ENCODE peak calls at places on chromosomes 4 and X, in seven cellular contexts. One of them, this sample, is unnamed.

GRCh38 chr4:5033266-5033945 is 14.1 kb upstream of the CYTL1 start:
- DNase-seq in GM20000: no peak
- DNase-seq in HCT116: no peak
- DNase-seq in osteoblast: no peak
- DNase-seq in IMR-90: no peak
- DNase-seq in esophagus muscularis mucosa: no peak
- DNase-seq in progenitor cell of endocrine pancreas: no peak
- DNase-seq in this sample: no peak

GRCh38 chr4:47213106-47213505 is 181.7 kb downstream of the GABRB1 start:
- DNase-seq in GM20000: no peak
- DNase-seq in HCT116: no peak
- DNase-seq in osteoblast: no peak
- DNase-seq in IMR-90: peak
- DNase-seq in esophagus muscularis mucosa: no peak
- DNase-seq in progenitor cell of endocrine pancreas: no peak
- DNase-seq in this sample: no peak

GRCh38 chrX:43655151-43655676 is 885 bp upstream of the MAOA start:
- DNase-seq in GM20000: no peak
- DNase-seq in HCT116: no peak
- DNase-seq in osteoblast: peak
- DNase-seq in IMR-90: peak
- DNase-seq in esophagus muscularis mucosa: no peak
- DNase-seq in progenitor cell of endocrine pancreas: peak
- DNase-seq in this sample: no peak

GRCh38 chr4:151485541-151486131 is 76.7 kb downstream of the FHIP1A start:
- DNase-seq in GM20000: no peak
- DNase-seq in HCT116: no peak
- DNase-seq in osteoblast: no peak
- DNase-seq in IMR-90: no peak
- DNase-seq in esophagus muscularis mucosa: no peak
- DNase-seq in progenitor cell of endocrine pancreas: no peak
- DNase-seq in this sample: no peak

GRCh38 chr4:5921578-5921977 is 28.7 kb upstream of the CRMP1 start:
- DNase-seq in GM20000: no peak
- DNase-seq in HCT116: no peak
- DNase-seq in osteoblast: no peak
- DNase-seq in IMR-90: no peak
- DNase-seq in esophagus muscularis mucosa: no peak
- DNase-seq in progenitor cell of endocrine pancreas: no peak
- DNase-seq in this sample: no peak

GRCh38 chr4:158002203-158002602 is 170.6 kb downstream of the GASK1B start:
- DNase-seq in GM20000: no peak
- DNase-seq in HCT116: no peak
- DNase-seq in osteoblast: no peak
- DNase-seq in IMR-90: no peak
- DNase-seq in esophagus muscularis mucosa: no peak
- DNase-seq in progenitor cell of endocrine pancreas: no peak
- DNase-seq in this sample: no peak

GRCh38 chrX:24169211-24169610 is 19.7 kb downstream of the ZFX start:
- DNase-seq in GM20000: no peak
- DNase-seq in HCT116: no peak
- DNase-seq in osteoblast: no peak
- DNase-seq in IMR-90: no peak
- DNase-seq in esophagus muscularis mucosa: no peak
- DNase-seq in progenitor cell of endocrine pancreas: no peak
- DNase-seq in this sample: no peak

GRCh38 chr4:8920289-8920965 is 48.8 kb upstream of the HMX1 start:
- DNase-seq in GM20000: no peak
- DNase-seq in HCT116: no peak
- DNase-seq in osteoblast: peak
- DNase-seq in IMR-90: no peak
- DNase-seq in esophagus muscularis mucosa: peak
- DNase-seq in progenitor cell of endocrine pancreas: peak
- DNase-seq in this sample: peak

GRCh38 chr4:146401274-146401673 is 120.5 kb downstream of the SLC10A7 start:
- DNase-seq in GM20000: no peak
- DNase-seq in HCT116: no peak
- DNase-seq in osteoblast: no peak
- DNase-seq in IMR-90: no peak
- DNase-seq in esophagus muscularis mucosa: no peak
- DNase-seq in progenitor cell of endocrine pancreas: no peak
- DNase-seq in this sample: no peak

GRCh38 chr4:137417676-137418075 is 114.6 kb downstream of the PCDH18 start:
- DNase-seq in GM20000: no peak
- DNase-seq in HCT116: no peak
- DNase-seq in osteoblast: no peak
- DNase-seq in IMR-90: peak
- DNase-seq in esophagus muscularis mucosa: no peak
- DNase-seq in progenitor cell of endocrine pancreas: no peak
- DNase-seq in this sample: no peak

GRCh38 chr4:96352051-96352517 is 512.2 kb downstream of the PDHA2 start:
- DNase-seq in GM20000: no peak
- DNase-seq in HCT116: peak
- DNase-seq in osteoblast: no peak
- DNase-seq in IMR-90: no peak
- DNase-seq in esophagus muscularis mucosa: no peak
- DNase-seq in progenitor cell of endocrine pancreas: no peak
- DNase-seq in this sample: no peak

GRCh38 chrX:131729295-131729694 is 185.4 kb downstream of the OR13H1 start:
- DNase-seq in GM20000: no peak
- DNase-seq in HCT116: no peak
- DNase-seq in osteoblast: no peak
- DNase-seq in IMR-90: peak
- DNase-seq in esophagus muscularis mucosa: no peak
- DNase-seq in progenitor cell of endocrine pancreas: no peak
- DNase-seq in this sample: no peak
- TF ChIP-seq CTCF in GM20000: no peak
- TF ChIP-seq CTCF in HCT116: no peak
- TF ChIP-seq CTCF in osteoblast: peak
- TF ChIP-seq CTCF in IMR-90: peak
- TF ChIP-seq CTCF in esophagus muscularis mucosa: no peak
- TF ChIP-seq CTCF in progenitor cell of endocrine pancreas: no peak
- TF ChIP-seq CTCF in this sample: no peak

GRCh38 chr4:128776794-128777216 is 32.7 kb upstream of the JADE1 start:
- DNase-seq in GM20000: no peak
- DNase-seq in HCT116: no peak
- DNase-seq in osteoblast: peak
- DNase-seq in IMR-90: peak
- DNase-seq in esophagus muscularis mucosa: no peak
- DNase-seq in progenitor cell of endocrine pancreas: no peak
- DNase-seq in this sample: no peak

GRCh38 chr4:128780688-128781087 is 28.8 kb upstream of the JADE1 start:
- DNase-seq in GM20000: no peak
- DNase-seq in HCT116: no peak
- DNase-seq in osteoblast: no peak
- DNase-seq in IMR-90: no peak
- DNase-seq in esophagus muscularis mucosa: no peak
- DNase-seq in progenitor cell of endocrine pancreas: no peak
- DNase-seq in this sample: no peak

GRCh38 chr4:128782875-128783614 is 26.5 kb upstream of the JADE1 start:
- DNase-seq in GM20000: no peak
- DNase-seq in HCT116: no peak
- DNase-seq in osteoblast: peak
- DNase-seq in IMR-90: peak
- DNase-seq in esophagus muscularis mucosa: no peak
- DNase-seq in progenitor cell of endocrine pancreas: no peak
- DNase-seq in this sample: no peak

GRCh38 chr4:128787509-128788311 is 21.8 kb upstream of the JADE1 start:
- DNase-seq in GM20000: no peak
- DNase-seq in HCT116: no peak
- DNase-seq in osteoblast: peak
- DNase-seq in IMR-90: peak
- DNase-seq in esophagus muscularis mucosa: no peak
- DNase-seq in progenitor cell of endocrine pancreas: no peak
- DNase-seq in this sample: no peak

DNA sequence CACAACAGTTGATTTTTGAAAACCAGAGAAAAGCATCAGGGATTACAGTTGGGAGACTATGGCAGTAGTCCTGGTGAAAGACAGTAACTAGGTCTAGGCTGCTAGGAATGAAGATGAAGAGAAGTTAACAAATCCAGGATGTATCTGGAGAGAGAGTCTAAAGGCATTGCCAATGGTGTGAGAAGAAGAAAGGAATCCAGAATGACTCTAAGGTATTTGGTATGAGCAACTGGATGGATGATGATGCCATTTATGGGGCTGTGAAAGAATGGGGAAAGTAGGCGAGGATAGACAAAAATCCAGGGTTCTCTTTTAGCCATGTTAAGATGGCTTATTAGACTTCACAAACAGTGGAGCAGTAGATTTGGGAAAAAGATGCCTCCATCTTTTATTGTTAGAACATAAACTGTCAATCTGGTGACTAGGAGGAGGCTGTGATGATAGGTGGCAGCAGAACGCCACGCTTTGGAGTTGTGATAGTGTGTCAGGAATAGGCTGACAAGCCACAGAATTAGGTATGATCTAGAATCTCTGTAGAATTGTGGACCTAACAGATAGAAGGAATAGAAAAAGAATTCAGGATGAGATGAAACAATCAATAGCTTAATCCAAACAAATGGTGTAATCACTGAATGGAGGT is 27.3 kb upstream of the JADE1 start:
- DNase-seq in GM20000: peak
- DNase-seq in HCT116: peak
- DNase-seq in osteoblast: peak
- DNase-seq in IMR-90: peak
- DNase-seq in esophagus muscularis mucosa: no peak
- DNase-seq in progenitor cell of endocrine pancreas: no peak
- DNase-seq in this sample: no peak
- TF ChIP-seq CTCF in GM20000: peak
- TF ChIP-seq CTCF in HCT116: peak
- TF ChIP-seq CTCF in osteoblast: no peak
- TF ChIP-seq CTCF in IMR-90: no peak
- TF ChIP-seq CTCF in esophagus muscularis mucosa: peak
- TF ChIP-seq CTCF in progenitor cell of endocrine pancreas: no peak
- TF ChIP-seq CTCF in this sample: no peak

DNA sequence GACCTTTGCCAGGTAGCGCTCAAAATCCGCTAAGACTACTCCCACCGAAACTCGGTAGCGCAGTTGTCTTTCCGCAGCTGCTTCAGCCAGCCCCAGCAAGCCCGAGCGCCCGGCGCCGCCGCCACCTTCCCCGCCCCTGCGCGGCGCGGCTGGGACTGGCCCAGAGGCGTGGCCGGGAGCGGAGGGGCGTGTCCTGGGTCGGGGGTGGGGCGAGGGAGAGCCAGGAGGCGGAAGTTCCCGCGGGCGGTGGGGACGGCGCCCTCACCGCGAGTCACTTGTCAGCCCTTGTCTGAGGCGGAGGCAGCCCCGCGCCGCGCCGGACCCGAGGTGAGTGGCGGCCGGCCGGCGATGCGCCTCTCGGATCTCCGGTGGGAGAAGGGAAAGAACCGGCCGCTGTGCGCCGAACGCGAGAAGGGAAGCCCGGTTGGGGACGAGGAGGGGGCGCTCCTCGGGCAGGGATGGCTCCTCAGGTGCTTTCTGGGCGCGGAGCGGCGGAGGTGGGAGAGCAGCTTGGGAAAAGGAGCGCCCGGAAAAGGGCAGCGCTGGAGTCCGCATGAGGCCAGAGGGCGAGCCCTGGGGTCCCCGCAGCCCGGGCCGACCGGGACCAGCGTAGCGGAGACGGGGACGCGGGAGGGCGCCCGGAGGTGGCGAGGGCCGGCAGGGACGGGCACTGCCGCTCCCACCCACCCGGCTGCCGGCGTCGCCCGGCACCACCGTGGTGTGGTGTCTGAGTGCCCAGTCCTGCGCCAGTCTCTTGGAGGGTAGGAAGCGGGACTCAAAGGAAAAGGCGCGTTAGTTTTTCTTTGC is at the start of gene PDLIM5:
- DNase-seq in GM20000: peak
- DNase-seq in HCT116: peak
- DNase-seq in osteoblast: peak
- DNase-seq in IMR-90: peak
- DNase-seq in esophagus muscularis mucosa: peak
- DNase-seq in progenitor cell of endocrine pancreas: peak
- DNase-seq in this sample: peak
- TF ChIP-seq CTCF in GM20000: no peak
- TF ChIP-seq CTCF in HCT116: no peak
- TF ChIP-seq CTCF in osteoblast: no peak
- TF ChIP-seq CTCF in IMR-90: no peak
- TF ChIP-seq CTCF in esophagus muscularis mucosa: no peak
- TF ChIP-seq CTCF in progenitor cell of endocrine pancreas: peak
- TF ChIP-seq CTCF in this sample: peak

GRCh38 chrX:78555401-78555980 is 103.6 kb downstream of the RTL3 start:
- DNase-seq in GM20000: peak
- DNase-seq in HCT116: no peak
- DNase-seq in osteoblast: no peak
- DNase-seq in IMR-90: no peak
- DNase-seq in esophagus muscularis mucosa: no peak
- DNase-seq in progenitor cell of endocrine pancreas: no peak
- DNase-seq in this sample: no peak
- TF ChIP-seq CTCF in GM20000: no peak
- TF ChIP-seq CTCF in HCT116: no peak
- TF ChIP-seq CTCF in osteoblast: peak
- TF ChIP-seq CTCF in IMR-90: peak
- TF ChIP-seq CTCF in esophagus muscularis mucosa: peak
- TF ChIP-seq CTCF in progenitor cell of endocrine pancreas: peak
- TF ChIP-seq CTCF in this sample: peak

DNA sequence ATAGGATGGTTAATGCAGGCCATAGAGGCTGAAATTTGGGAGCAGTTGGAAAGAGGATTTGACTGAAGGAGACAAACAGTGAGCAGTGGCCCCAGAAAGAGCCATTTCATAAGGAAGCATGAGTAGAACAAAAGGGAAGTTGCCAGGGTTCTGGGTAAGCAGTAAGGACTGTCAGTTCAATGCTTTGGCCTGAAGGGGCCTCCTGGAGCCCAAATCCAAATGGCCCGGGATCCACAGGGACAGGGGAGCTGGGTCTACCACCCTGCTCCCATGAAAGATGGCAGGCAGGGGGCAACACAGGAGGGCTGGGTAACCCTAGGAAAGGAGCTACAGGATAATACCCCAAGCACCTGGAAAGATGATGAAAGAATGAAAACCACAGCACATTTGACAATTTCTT is 4.1 kb upstream of the INTS6L start:
- DNase-seq in GM20000: no peak
- DNase-seq in HCT116: no peak
- DNase-seq in osteoblast: no peak
- DNase-seq in IMR-90: no peak
- DNase-seq in esophagus muscularis mucosa: no peak
- DNase-seq in progenitor cell of endocrine pancreas: no peak
- DNase-seq in this sample: no peak
- TF ChIP-seq CTCF in GM20000: no peak
- TF ChIP-seq CTCF in HCT116: no peak
- TF ChIP-seq CTCF in osteoblast: no peak
- TF ChIP-seq CTCF in IMR-90: no peak
- TF ChIP-seq CTCF in esophagus muscularis mucosa: no peak
- TF ChIP-seq CTCF in progenitor cell of endocrine pancreas: no peak
- TF ChIP-seq CTCF in this sample: no peak

DNA sequence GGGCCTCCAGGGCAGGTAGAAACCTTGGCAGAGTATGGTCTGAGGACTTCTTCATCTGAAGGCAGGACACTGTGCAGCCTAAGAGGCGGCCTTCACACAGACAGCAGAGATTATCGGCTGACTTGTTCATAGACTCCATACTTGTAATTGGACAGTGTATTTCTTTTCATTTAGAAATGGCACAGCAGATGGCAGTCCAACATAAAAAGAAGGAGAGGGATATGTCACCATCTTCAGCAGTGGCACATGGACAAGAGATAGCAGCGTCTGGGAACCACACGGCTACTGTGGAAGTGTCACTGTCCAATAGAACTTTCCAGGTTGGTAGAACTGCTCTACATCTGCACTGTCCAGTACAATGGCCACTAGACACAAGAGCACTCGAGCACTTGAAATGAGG is 21.7 kb upstream of the GEMIN8 start:
- DNase-seq in GM20000: no peak
- DNase-seq in HCT116: no peak
- DNase-seq in osteoblast: no peak
- DNase-seq in IMR-90: no peak
- DNase-seq in esophagus muscularis mucosa: no peak
- DNase-seq in progenitor cell of endocrine pancreas: no peak
- DNase-seq in this sample: no peak
- TF ChIP-seq CTCF in GM20000: no peak
- TF ChIP-seq CTCF in HCT116: no peak
- TF ChIP-seq CTCF in osteoblast: peak
- TF ChIP-seq CTCF in IMR-90: no peak
- TF ChIP-seq CTCF in esophagus muscularis mucosa: peak
- TF ChIP-seq CTCF in progenitor cell of endocrine pancreas: no peak
- TF ChIP-seq CTCF in this sample: no peak